ENCODE peak calls at places on chromosomes 16 and 17, in ten cellular contexts. One of them, this sample, is unnamed.

GRCh38 chr16:11639925-11640899 is 28.0 kb upstream of the SNN start:
- DNase-seq in iris pigment epithelial cell: peak
- DNase-seq in Right ventricle myocardium superior: peak
- DNase-seq in ascending aorta: peak
- DNase-seq in CD8-positive, alpha-beta T cell: peak
- DNase-seq in breast epithelium: peak
- DNase-seq in tibial artery: peak
- DNase-seq in EL: peak
- DNase-seq in progenitor cell of endocrine pancreas: no peak
- DNase-seq in HT-29: peak
- DNase-seq in this sample: no peak

GRCh38 chr16:11955713-11956123 is 9.3 kb upstream of the TNFRSF17 start:
- DNase-seq in iris pigment epithelial cell: peak
- DNase-seq in Right ventricle myocardium superior: no peak
- DNase-seq in ascending aorta: no peak
- DNase-seq in CD8-positive, alpha-beta T cell: no peak
- DNase-seq in breast epithelium: no peak
- DNase-seq in tibial artery: no peak
- DNase-seq in EL: peak
- DNase-seq in progenitor cell of endocrine pancreas: no peak
- DNase-seq in HT-29: no peak
- DNase-seq in this sample: no peak

GRCh38 chr16:29974291-29975133 is 844 bp downstream of the TAOK2 start:
- DNase-seq in iris pigment epithelial cell: peak
- DNase-seq in Right ventricle myocardium superior: peak
- DNase-seq in ascending aorta: no peak
- DNase-seq in CD8-positive, alpha-beta T cell: peak
- DNase-seq in breast epithelium: no peak
- DNase-seq in tibial artery: peak
- DNase-seq in EL: peak
- DNase-seq in progenitor cell of endocrine pancreas: no peak
- DNase-seq in HT-29: no peak
- DNase-seq in this sample: no peak

GRCh38 chr16:88815901-88816589 is 4.3 kb upstream of the APRT start:
- DNase-seq in iris pigment epithelial cell: no peak
- DNase-seq in Right ventricle myocardium superior: no peak
- DNase-seq in ascending aorta: no peak
- DNase-seq in CD8-positive, alpha-beta T cell: peak
- DNase-seq in breast epithelium: no peak
- DNase-seq in tibial artery: no peak
- DNase-seq in EL: no peak
- DNase-seq in progenitor cell of endocrine pancreas: peak
- DNase-seq in HT-29: peak
- DNase-seq in this sample: no peak

GRCh38 chr17:60586288-60586974 is 13.6 kb upstream of the PPM1D start:
- DNase-seq in iris pigment epithelial cell: no peak
- DNase-seq in Right ventricle myocardium superior: no peak
- DNase-seq in ascending aorta: no peak
- DNase-seq in CD8-positive, alpha-beta T cell: no peak
- DNase-seq in breast epithelium: no peak
- DNase-seq in tibial artery: no peak
- DNase-seq in EL: no peak
- DNase-seq in progenitor cell of endocrine pancreas: no peak
- DNase-seq in HT-29: peak
- DNase-seq in this sample: no peak

GRCh38 chr17:39952665-39953470 is 9.9 kb upstream of the GSDMA start:
- DNase-seq in iris pigment epithelial cell: peak
- DNase-seq in Right ventricle myocardium superior: peak
- DNase-seq in ascending aorta: peak
- DNase-seq in CD8-positive, alpha-beta T cell: peak
- DNase-seq in breast epithelium: peak
- DNase-seq in tibial artery: peak
- DNase-seq in EL: peak
- DNase-seq in progenitor cell of endocrine pancreas: peak
- DNase-seq in HT-29: peak
- DNase-seq in this sample: peak

GRCh38 chr17:8465381-8466158 is 29.9 kb downstream of the NDEL1 start:
- DNase-seq in iris pigment epithelial cell: no peak
- DNase-seq in Right ventricle myocardium superior: no peak
- DNase-seq in ascending aorta: no peak
- DNase-seq in CD8-positive, alpha-beta T cell: no peak
- DNase-seq in breast epithelium: no peak
- DNase-seq in tibial artery: no peak
- DNase-seq in EL: no peak
- DNase-seq in progenitor cell of endocrine pancreas: no peak
- DNase-seq in HT-29: no peak
- DNase-seq in this sample: no peak

GRCh38 chr17:77019955-77020379 is 120.8 kb upstream of the SEC14L1 start:
- DNase-seq in iris pigment epithelial cell: peak
- DNase-seq in Right ventricle myocardium superior: no peak
- DNase-seq in ascending aorta: no peak
- DNase-seq in CD8-positive, alpha-beta T cell: no peak
- DNase-seq in breast epithelium: no peak
- DNase-seq in tibial artery: no peak
- DNase-seq in EL: peak
- DNase-seq in progenitor cell of endocrine pancreas: no peak
- DNase-seq in HT-29: no peak
- DNase-seq in this sample: no peak

GRCh38 chr16:23141959-23142740 is 7.1 kb downstream of the USP31 start:
- DNase-seq in iris pigment epithelial cell: peak
- DNase-seq in Right ventricle myocardium superior: no peak
- DNase-seq in ascending aorta: no peak
- DNase-seq in CD8-positive, alpha-beta T cell: no peak
- DNase-seq in breast epithelium: peak
- DNase-seq in tibial artery: no peak
- DNase-seq in EL: no peak
- DNase-seq in progenitor cell of endocrine pancreas: no peak
- DNase-seq in HT-29: no peak
- DNase-seq in this sample: no peak

GRCh38 chr16:3907586-3907985 is 27.1 kb upstream of the CREBBP start:
- DNase-seq in iris pigment epithelial cell: no peak
- DNase-seq in Right ventricle myocardium superior: no peak
- DNase-seq in ascending aorta: no peak
- DNase-seq in CD8-positive, alpha-beta T cell: no peak
- DNase-seq in breast epithelium: no peak
- DNase-seq in tibial artery: no peak
- DNase-seq in EL: no peak
- DNase-seq in progenitor cell of endocrine pancreas: no peak
- DNase-seq in HT-29: no peak
- DNase-seq in this sample: no peak

GRCh38 chr17:51948128-51948527 is 210.4 kb downstream of the CA10 start:
- DNase-seq in iris pigment epithelial cell: no peak
- DNase-seq in Right ventricle myocardium superior: no peak
- DNase-seq in ascending aorta: no peak
- DNase-seq in CD8-positive, alpha-beta T cell: no peak
- DNase-seq in breast epithelium: no peak
- DNase-seq in tibial artery: no peak
- DNase-seq in EL: peak
- DNase-seq in progenitor cell of endocrine pancreas: no peak
- DNase-seq in HT-29: peak
- DNase-seq in this sample: no peak

GRCh38 chr16:85080923-85081498 is 31.3 kb downstream of the CIBAR2 start:
- DNase-seq in iris pigment epithelial cell: no peak
- DNase-seq in Right ventricle myocardium superior: no peak
- DNase-seq in ascending aorta: no peak
- DNase-seq in CD8-positive, alpha-beta T cell: no peak
- DNase-seq in breast epithelium: no peak
- DNase-seq in tibial artery: no peak
- DNase-seq in EL: no peak
- DNase-seq in progenitor cell of endocrine pancreas: no peak
- DNase-seq in HT-29: no peak
- DNase-seq in this sample: no peak

GRCh38 chr16:84677017-84677803 is 22.6 kb upstream of the USP10 start:
- DNase-seq in iris pigment epithelial cell: no peak
- DNase-seq in Right ventricle myocardium superior: no peak
- DNase-seq in ascending aorta: no peak
- DNase-seq in CD8-positive, alpha-beta T cell: no peak
- DNase-seq in breast epithelium: no peak
- DNase-seq in tibial artery: no peak
- DNase-seq in EL: no peak
- DNase-seq in progenitor cell of endocrine pancreas: no peak
- DNase-seq in HT-29: no peak
- DNase-seq in this sample: no peak

GRCh38 chr17:5418858-5419355 is 555 bp downstream of the NUP88 start:
- DNase-seq in iris pigment epithelial cell: peak
- DNase-seq in Right ventricle myocardium superior: no peak
- DNase-seq in ascending aorta: peak
- DNase-seq in CD8-positive, alpha-beta T cell: peak
- DNase-seq in breast epithelium: no peak
- DNase-seq in tibial artery: peak
- DNase-seq in EL: peak
- DNase-seq in progenitor cell of endocrine pancreas: no peak
- DNase-seq in HT-29: peak
- DNase-seq in this sample: peak

GRCh38 chr17:34758747-34759146 is 179.4 kb downstream of the TMEM132E start:
- DNase-seq in iris pigment epithelial cell: no peak
- DNase-seq in Right ventricle myocardium superior: no peak
- DNase-seq in ascending aorta: peak
- DNase-seq in CD8-positive, alpha-beta T cell: no peak
- DNase-seq in breast epithelium: no peak
- DNase-seq in tibial artery: no peak
- DNase-seq in EL: no peak
- DNase-seq in progenitor cell of endocrine pancreas: no peak
- DNase-seq in HT-29: no peak
- DNase-seq in this sample: no peak

GRCh38 chr17:66737524-66737923 is 97.4 kb upstream of the CACNG5 start:
- DNase-seq in iris pigment epithelial cell: peak
- DNase-seq in Right ventricle myocardium superior: peak
- DNase-seq in ascending aorta: no peak
- DNase-seq in CD8-positive, alpha-beta T cell: no peak
- DNase-seq in breast epithelium: no peak
- DNase-seq in tibial artery: no peak
- DNase-seq in EL: no peak
- DNase-seq in progenitor cell of endocrine pancreas: no peak
- DNase-seq in HT-29: no peak
- DNase-seq in this sample: no peak

GRCh38 chr17:79027274-79027924 is 3.4 kb downstream of the C1QTNF1 start:
- DNase-seq in iris pigment epithelial cell: no peak
- DNase-seq in Right ventricle myocardium superior: no peak
- DNase-seq in ascending aorta: peak
- DNase-seq in CD8-positive, alpha-beta T cell: no peak
- DNase-seq in breast epithelium: no peak
- DNase-seq in tibial artery: peak
- DNase-seq in EL: peak
- DNase-seq in progenitor cell of endocrine pancreas: no peak
- DNase-seq in HT-29: peak
- DNase-seq in this sample: no peak

GRCh38 chr17:4354862-4355514 is 11.5 kb downstream of the UBE2G1 start:
- DNase-seq in iris pigment epithelial cell: no peak
- DNase-seq in Right ventricle myocardium superior: no peak
- DNase-seq in ascending aorta: peak
- DNase-seq in CD8-positive, alpha-beta T cell: no peak
- DNase-seq in breast epithelium: peak
- DNase-seq in tibial artery: no peak
- DNase-seq in EL: peak
- DNase-seq in progenitor cell of endocrine pancreas: no peak
- DNase-seq in HT-29: no peak
- DNase-seq in this sample: no peak

GRCh38 chr17:4519361-4519788 is 20.7 kb downstream of the SPNS2 start:
- DNase-seq in iris pigment epithelial cell: no peak
- DNase-seq in Right ventricle myocardium superior: peak
- DNase-seq in ascending aorta: no peak
- DNase-seq in CD8-positive, alpha-beta T cell: no peak
- DNase-seq in breast epithelium: peak
- DNase-seq in tibial artery: peak
- DNase-seq in EL: no peak
- DNase-seq in progenitor cell of endocrine pancreas: no peak
- DNase-seq in HT-29: no peak
- DNase-seq in this sample: no peak

GRCh38 chr16:72455743-72456659 is 284.0 kb upstream of the PMFBP1 start:
- DNase-seq in iris pigment epithelial cell: no peak
- DNase-seq in Right ventricle myocardium superior: no peak
- DNase-seq in ascending aorta: no peak
- DNase-seq in CD8-positive, alpha-beta T cell: no peak
- DNase-seq in breast epithelium: no peak
- DNase-seq in tibial artery: no peak
- DNase-seq in EL: no peak
- DNase-seq in progenitor cell of endocrine pancreas: no peak
- DNase-seq in HT-29: peak
- DNase-seq in this sample: peak

GRCh38 chr16:65546353-65546791 is 424.5 kb upstream of the CDH11 start:
- DNase-seq in iris pigment epithelial cell: peak
- DNase-seq in Right ventricle myocardium superior: no peak
- DNase-seq in ascending aorta: no peak
- DNase-seq in CD8-positive, alpha-beta T cell: no peak
- DNase-seq in breast epithelium: no peak
- DNase-seq in tibial artery: no peak
- DNase-seq in EL: peak
- DNase-seq in progenitor cell of endocrine pancreas: no peak
- DNase-seq in HT-29: no peak
- DNase-seq in this sample: no peak

GRCh38 chr16:24524855-24525652 is 14.3 kb upstream of the RBBP6 start:
- DNase-seq in iris pigment epithelial cell: peak
- DNase-seq in Right ventricle myocardium superior: no peak
- DNase-seq in ascending aorta: no peak
- DNase-seq in CD8-positive, alpha-beta T cell: no peak
- DNase-seq in breast epithelium: no peak
- DNase-seq in tibial artery: no peak
- DNase-seq in EL: no peak
- DNase-seq in progenitor cell of endocrine pancreas: no peak
- DNase-seq in HT-29: no peak
- DNase-seq in this sample: no peak

This sample was measured in LNCaP clone FGC.